ENCODE peak calls at places on chromosomes 13 and 19, in nine cellular contexts. One of them, this sample, is unnamed.

GRCh38 chr13:103466761-103467160 is 400.5 kb upstream of the SLC10A2 start:
- DNase-seq in KG1: no peak
- DNase-seq in WTC11: no peak
- DNase-seq in cerebellar nuclear complex: no peak
- DNase-seq in stimulated activated CD8-positive, alpha-beta memory T cell treated with anti-CD3 and anti-CD28 coated beads, Interleukin-15, amount 100 ng/mL, for 1 hour: no peak
- DNase-seq in T-helper 22 cell: no peak
- DNase-seq in bronchial epithelial cell: no peak
- DNase-seq in AG09309: no peak
- DNase-seq in HT1080: peak
- DNase-seq in this sample: no peak

GRCh38 chr19:18992696-18993095 is 40.6 kb downstream of the SUGP2 start:
- DNase-seq in HT1080: no peak
- DNase-seq in stimulated activated CD8-positive, alpha-beta memory T cell treated with anti-CD3 and anti-CD28 coated beads, Interleukin-15, amount 100 ng/mL, for 1 hour: no peak
- DNase-seq in WTC11: no peak
- DNase-seq in KG1: no peak
- DNase-seq in bronchial epithelial cell: no peak
- DNase-seq in AG09309: no peak
- DNase-seq in cerebellar nuclear complex: no peak
- DNase-seq in T-helper 22 cell: no peak
- DNase-seq in this sample: no peak

GRCh38 chr13:46176756-46177155 is 5.2 kb downstream of the LCP1 start:
- DNase-seq in T-helper 22 cell: no peak
- DNase-seq in cerebellar nuclear complex: no peak
- DNase-seq in KG1: peak
- DNase-seq in bronchial epithelial cell: no peak
- DNase-seq in WTC11: no peak
- DNase-seq in AG09309: no peak
- DNase-seq in HT1080: no peak
- DNase-seq in stimulated activated CD8-positive, alpha-beta memory T cell treated with anti-CD3 and anti-CD28 coated beads, Interleukin-15, amount 100 ng/mL, for 1 hour: no peak
- DNase-seq in this sample: no peak

GRCh38 chr19:1567116-1567847 is 843 bp downstream of the MEX3D start:
- DNase-seq in bronchial epithelial cell: no peak
- DNase-seq in cerebellar nuclear complex: no peak
- DNase-seq in T-helper 22 cell: no peak
- DNase-seq in AG09309: no peak
- DNase-seq in KG1: no peak
- DNase-seq in stimulated activated CD8-positive, alpha-beta memory T cell treated with anti-CD3 and anti-CD28 coated beads, Interleukin-15, amount 100 ng/mL, for 1 hour: no peak
- DNase-seq in WTC11: no peak
- DNase-seq in HT1080: no peak
- DNase-seq in this sample: peak

GRCh38 chr13:66397133-66397532 is 833.0 kb downstream of the PCDH9 start:
- DNase-seq in cerebellar nuclear complex: no peak
- DNase-seq in HT1080: no peak
- DNase-seq in T-helper 22 cell: no peak
- DNase-seq in stimulated activated CD8-positive, alpha-beta memory T cell treated with anti-CD3 and anti-CD28 coated beads, Interleukin-15, amount 100 ng/mL, for 1 hour: no peak
- DNase-seq in bronchial epithelial cell: no peak
- DNase-seq in KG1: no peak
- DNase-seq in WTC11: no peak
- DNase-seq in AG09309: no peak
- DNase-seq in this sample: no peak

GRCh38 chr19:32203161-32203560 is 142.2 kb upstream of the ZNF507 start:
- DNase-seq in T-helper 22 cell: no peak
- DNase-seq in KG1: no peak
- DNase-seq in WTC11: no peak
- DNase-seq in AG09309: no peak
- DNase-seq in stimulated activated CD8-positive, alpha-beta memory T cell treated with anti-CD3 and anti-CD28 coated beads, Interleukin-15, amount 100 ng/mL, for 1 hour: no peak
- DNase-seq in cerebellar nuclear complex: no peak
- DNase-seq in bronchial epithelial cell: no peak
- DNase-seq in HT1080: no peak
- DNase-seq in this sample: no peak

GRCh38 chr13:110132178-110132975 is 174.6 kb downstream of the COL4A1 start:
- DNase-seq in cerebellar nuclear complex: no peak
- DNase-seq in bronchial epithelial cell: no peak
- DNase-seq in stimulated activated CD8-positive, alpha-beta memory T cell treated with anti-CD3 and anti-CD28 coated beads, Interleukin-15, amount 100 ng/mL, for 1 hour: no peak
- DNase-seq in WTC11: no peak
- DNase-seq in AG09309: no peak
- DNase-seq in T-helper 22 cell: no peak
- DNase-seq in HT1080: no peak
- DNase-seq in KG1: no peak
- DNase-seq in this sample: no peak

GRCh38 chr19:55365245-55365644 is 2.2 kb upstream of the GARIN5B start:
- DNase-seq in HT1080: no peak
- DNase-seq in AG09309: no peak
- DNase-seq in cerebellar nuclear complex: no peak
- DNase-seq in T-helper 22 cell: no peak
- DNase-seq in KG1: no peak
- DNase-seq in WTC11: no peak
- DNase-seq in bronchial epithelial cell: no peak
- DNase-seq in stimulated activated CD8-positive, alpha-beta memory T cell treated with anti-CD3 and anti-CD28 coated beads, Interleukin-15, amount 100 ng/mL, for 1 hour: no peak
- DNase-seq in this sample: no peak

GRCh38 chr13:76889254-76889653 is 3.0 kb upstream of the KCTD12 start:
- DNase-seq in AG09309: no peak
- DNase-seq in HT1080: no peak
- DNase-seq in stimulated activated CD8-positive, alpha-beta memory T cell treated with anti-CD3 and anti-CD28 coated beads, Interleukin-15, amount 100 ng/mL, for 1 hour: no peak
- DNase-seq in cerebellar nuclear complex: no peak
- DNase-seq in bronchial epithelial cell: peak
- DNase-seq in WTC11: no peak
- DNase-seq in KG1: no peak
- DNase-seq in T-helper 22 cell: no peak
- DNase-seq in this sample: no peak

GRCh38 chr19:32403291-32403995 is 2.1 kb upstream of the DPY19L3 start:
- DNase-seq in AG09309: no peak
- DNase-seq in stimulated activated CD8-positive, alpha-beta memory T cell treated with anti-CD3 and anti-CD28 coated beads, Interleukin-15, amount 100 ng/mL, for 1 hour: no peak
- DNase-seq in cerebellar nuclear complex: no peak
- DNase-seq in T-helper 22 cell: no peak
- DNase-seq in KG1: no peak
- DNase-seq in HT1080: no peak
- DNase-seq in WTC11: no peak
- DNase-seq in bronchial epithelial cell: no peak
- DNase-seq in this sample: no peak

GRCh38 chr19:48249502-48250014 is 6.2 kb downstream of the CARD8 start:
- DNase-seq in cerebellar nuclear complex: no peak
- DNase-seq in WTC11: no peak
- DNase-seq in KG1: peak
- DNase-seq in stimulated activated CD8-positive, alpha-beta memory T cell treated with anti-CD3 and anti-CD28 coated beads, Interleukin-15, amount 100 ng/mL, for 1 hour: peak
- DNase-seq in bronchial epithelial cell: no peak
- DNase-seq in HT1080: peak
- DNase-seq in T-helper 22 cell: peak
- DNase-seq in AG09309: no peak
- DNase-seq in this sample: no peak

GRCh38 chr13:90968510-90968909 is 379.0 kb upstream of the MIR17HG start:
- DNase-seq in WTC11: peak
- DNase-seq in AG09309: no peak
- DNase-seq in stimulated activated CD8-positive, alpha-beta memory T cell treated with anti-CD3 and anti-CD28 coated beads, Interleukin-15, amount 100 ng/mL, for 1 hour: no peak
- DNase-seq in T-helper 22 cell: no peak
- DNase-seq in KG1: no peak
- DNase-seq in bronchial epithelial cell: peak
- DNase-seq in cerebellar nuclear complex: no peak
- DNase-seq in HT1080: peak
- DNase-seq in this sample: no peak

GRCh38 chr19:14434157-14434501 is 1.0 kb downstream of the PKN1 start:
- DNase-seq in bronchial epithelial cell: no peak
- DNase-seq in KG1: no peak
- DNase-seq in stimulated activated CD8-positive, alpha-beta memory T cell treated with anti-CD3 and anti-CD28 coated beads, Interleukin-15, amount 100 ng/mL, for 1 hour: no peak
- DNase-seq in HT1080: no peak
- DNase-seq in WTC11: no peak
- DNase-seq in T-helper 22 cell: no peak
- DNase-seq in AG09309: no peak
- DNase-seq in cerebellar nuclear complex: no peak
- DNase-seq in this sample: no peak

GRCh38 chr19:3423183-3423829 is 56.9 kb downstream of the NFIC start:
- DNase-seq in KG1: no peak
- DNase-seq in HT1080: no peak
- DNase-seq in bronchial epithelial cell: no peak
- DNase-seq in WTC11: no peak
- DNase-seq in stimulated activated CD8-positive, alpha-beta memory T cell treated with anti-CD3 and anti-CD28 coated beads, Interleukin-15, amount 100 ng/mL, for 1 hour: no peak
- DNase-seq in T-helper 22 cell: no peak
- DNase-seq in cerebellar nuclear complex: no peak
- DNase-seq in AG09309: no peak
- DNase-seq in this sample: no peak

GRCh38 chr19:45828945-45829344 is 13.8 kb upstream of the RSPH6A start:
- DNase-seq in AG09309: no peak
- DNase-seq in bronchial epithelial cell: no peak
- DNase-seq in T-helper 22 cell: no peak
- DNase-seq in HT1080: no peak
- DNase-seq in stimulated activated CD8-positive, alpha-beta memory T cell treated with anti-CD3 and anti-CD28 coated beads, Interleukin-15, amount 100 ng/mL, for 1 hour: no peak
- DNase-seq in WTC11: no peak
- DNase-seq in KG1: no peak
- DNase-seq in cerebellar nuclear complex: no peak
- DNase-seq in this sample: no peak

GRCh38 chr13:84867246-84867645 is 932.0 kb downstream of the SLITRK6 start:
- DNase-seq in HT1080: no peak
- DNase-seq in stimulated activated CD8-positive, alpha-beta memory T cell treated with anti-CD3 and anti-CD28 coated beads, Interleukin-15, amount 100 ng/mL, for 1 hour: no peak
- DNase-seq in bronchial epithelial cell: peak
- DNase-seq in T-helper 22 cell: no peak
- DNase-seq in AG09309: no peak
- DNase-seq in KG1: no peak
- DNase-seq in cerebellar nuclear complex: no peak
- DNase-seq in WTC11: no peak
- DNase-seq in this sample: no peak

GRCh38 chr13:98313023-98313937 is 136.2 kb upstream of the RNF113B start:
- DNase-seq in KG1: no peak
- DNase-seq in AG09309: no peak
- DNase-seq in cerebellar nuclear complex: no peak
- DNase-seq in stimulated activated CD8-positive, alpha-beta memory T cell treated with anti-CD3 and anti-CD28 coated beads, Interleukin-15, amount 100 ng/mL, for 1 hour: no peak
- DNase-seq in WTC11: no peak
- DNase-seq in HT1080: no peak
- DNase-seq in T-helper 22 cell: no peak
- DNase-seq in bronchial epithelial cell: no peak
- DNase-seq in this sample: no peak

GRCh38 chr13:76762731-76763130 is 123.5 kb downstream of the KCTD12 start:
- DNase-seq in T-helper 22 cell: no peak
- DNase-seq in stimulated activated CD8-positive, alpha-beta memory T cell treated with anti-CD3 and anti-CD28 coated beads, Interleukin-15, amount 100 ng/mL, for 1 hour: no peak
- DNase-seq in cerebellar nuclear complex: no peak
- DNase-seq in KG1: no peak
- DNase-seq in HT1080: no peak
- DNase-seq in bronchial epithelial cell: no peak
- DNase-seq in WTC11: no peak
- DNase-seq in AG09309: no peak
- DNase-seq in this sample: no peak

GRCh38 chr19:34145741-34146202 is 26.5 kb upstream of the LSM14A start:
- DNase-seq in HT1080: peak
- DNase-seq in AG09309: peak
- DNase-seq in T-helper 22 cell: no peak
- DNase-seq in WTC11: peak
- DNase-seq in stimulated activated CD8-positive, alpha-beta memory T cell treated with anti-CD3 and anti-CD28 coated beads, Interleukin-15, amount 100 ng/mL, for 1 hour: peak
- DNase-seq in cerebellar nuclear complex: peak
- DNase-seq in KG1: peak
- DNase-seq in bronchial epithelial cell: peak
- DNase-seq in this sample: peak

GRCh38 chr13:36519432-36519831 is 87.1 kb downstream of the CCNA1 start:
- DNase-seq in cerebellar nuclear complex: no peak
- DNase-seq in T-helper 22 cell: no peak
- DNase-seq in KG1: no peak
- DNase-seq in stimulated activated CD8-positive, alpha-beta memory T cell treated with anti-CD3 and anti-CD28 coated beads, Interleukin-15, amount 100 ng/mL, for 1 hour: no peak
- DNase-seq in AG09309: no peak
- DNase-seq in bronchial epithelial cell: no peak
- DNase-seq in HT1080: no peak
- DNase-seq in WTC11: no peak
- DNase-seq in this sample: no peak

GRCh38 chr13:98285317-98285716 is 108.2 kb upstream of the RNF113B start:
- DNase-seq in bronchial epithelial cell: no peak
- DNase-seq in stimulated activated CD8-positive, alpha-beta memory T cell treated with anti-CD3 and anti-CD28 coated beads, Interleukin-15, amount 100 ng/mL, for 1 hour: no peak
- DNase-seq in HT1080: no peak
- DNase-seq in T-helper 22 cell: no peak
- DNase-seq in WTC11: no peak
- DNase-seq in cerebellar nuclear complex: no peak
- DNase-seq in AG09309: no peak
- DNase-seq in KG1: no peak
- DNase-seq in this sample: no peak

GRCh38 chr13:53191091-53191490 is 162.5 kb downstream of the OLFM4 start:
- DNase-seq in KG1: no peak
- DNase-seq in WTC11: no peak
- DNase-seq in bronchial epithelial cell: peak
- DNase-seq in stimulated activated CD8-positive, alpha-beta memory T cell treated with anti-CD3 and anti-CD28 coated beads, Interleukin-15, amount 100 ng/mL, for 1 hour: no peak
- DNase-seq in HT1080: peak
- DNase-seq in cerebellar nuclear complex: no peak
- DNase-seq in AG09309: no peak
- DNase-seq in T-helper 22 cell: no peak
- DNase-seq in this sample: peak

This sample was measured in SJSA1.